ENCODE peak calls at places on chromosomes 7 and 10, in eight cellular contexts. O is K562, N is tibial nerve, Z is transverse colon, M is ovary, Y is esophagus muscularis mucosa, Q is SK-N-SH, W is stomach. E is an unnamed sample.
A peak's percentile ranks its signal among the peaks of the same experiment; 100 is the strongest.

GRCh38 chr10:3527144-3527543 is 257.9 kb downstream of the KLF6 start:
- DNase-seq in Y (no peak), Q (no peak), Z (no peak), N (no peak), W (no peak), M (no peak), O (no peak), E (no peak)

GRCh38 chr10:62327897-62328296 is 46.3 kb upstream of the ZNF365 start:
- DNase-seq in O (no peak), Y (no peak), W (no peak), N (no peak), Q (no peak), M (no peak), Z (no peak), E (no peak)

GRCh38 chr10:112187527-112187926 is 4.0 kb upstream of the GPAM start:
- DNase-seq in Y (no peak), N (no peak), W (no peak), M (no peak), Q (no peak), O (no peak), Z (no peak), E (no peak)

GRCh38 chr10:15313844-15314243 is 57.2 kb downstream of the FAM171A1 start:
- DNase-seq in Y (no peak), N (no peak), O (peak; percentile 32), W (no peak), Z (no peak), Q (peak; percentile 78), M (no peak), E (peak; percentile 22)

GRCh38 chr7:57363321-57363720 is 86.7 kb upstream of the ZNF716 start:
- DNase-seq in N (no peak), Y (no peak), Z (no peak), O (no peak), M (no peak), Q (no peak), W (no peak), E (no peak)

GRCh38 chr10:71443676-71444075 is 47.0 kb downstream of the CDH23 start:
- DNase-seq in W (no peak), Z (no peak), Y (no peak), M (no peak), O (no peak), Q (no peak), N (no peak), E (no peak)

GRCh38 chr10:91287912-91288311 is 67.4 kb downstream of the PCGF5 start:
- DNase-seq in Y (no peak), O (no peak), Z (no peak), Q (no peak), W (no peak), N (no peak), M (no peak), E (no peak)

GRCh38 chr7:139360210-139360947 is 685 bp downstream of the LUC7L2 start:
- DNase-seq in Z (peak; percentile 97), Q (peak; percentile 97), M (peak; percentile 97), O (peak; percentile 100), N (peak; percentile 97), W (peak; percentile 97), Y (peak; percentile 99), E (peak; percentile 98)

GRCh38 chr7:80253237-80253636 is 118.6 kb downstream of the GNAI1 start:
- DNase-seq in N (no peak), M (no peak), Y (no peak), W (no peak), Q (no peak), O (no peak), Z (no peak), E (no peak)

GRCh38 chr10:88460601-88461000 is 122.5 kb downstream of the RNLS start:
- DNase-seq in O (no peak), N (no peak), W (no peak), M (no peak), Q (no peak), Z (no peak), Y (no peak), E (no peak)

GRCh38 chr10:102408081-102408727 is 10.4 kb downstream of the PSD start:
- DNase-seq in Z (peak; percentile 47), Q (no peak), N (no peak), W (no peak), Y (no peak), O (no peak), M (no peak), E (no peak)

GRCh38 chr10:17340144-17340829 is 112.2 kb downstream of the VIM start:
- DNase-seq in Q (no peak), O (no peak), M (no peak), Z (no peak), N (no peak), Y (no peak), W (no peak), E (no peak)

GRCh38 chr10:73586583-73586984 is 4.6 kb downstream of the USP54 start:
- DNase-seq in W (peak; percentile 48), M (no peak), Y (no peak), O (no peak), N (no peak), Q (peak; percentile 10), Z (peak; percentile 38), E (no peak)

DNA sequence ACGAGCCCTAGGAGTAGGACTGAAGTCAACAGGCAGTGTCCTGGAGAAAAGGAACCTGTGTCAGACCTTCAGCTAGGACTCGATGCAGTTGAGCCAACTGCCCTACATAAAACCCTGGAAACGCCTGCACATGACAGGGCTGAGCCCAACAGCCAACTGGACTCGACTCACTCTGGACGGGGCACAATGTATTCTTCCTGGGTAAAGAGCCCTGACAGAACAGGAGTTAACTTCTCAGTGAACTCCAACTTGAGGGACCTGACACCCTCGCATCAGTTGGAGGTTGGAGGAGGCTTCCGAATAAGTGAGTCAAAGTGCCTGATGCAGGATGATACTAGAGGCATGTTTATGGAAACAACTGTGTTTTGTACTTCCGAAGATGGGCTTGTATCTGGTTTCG is 93.5 kb downstream of the KMT2E start:
- DNase-seq in Z (no peak), O (no peak), M (no peak), N (no peak), Q (no peak), Y (no peak), W (no peak), E (no peak)
- TF ChIP-seq EP300 in Z (no peak), O (no peak), M (no peak), N (peak; percentile 11), Q (no peak), Y (no peak), W (no peak), E (no peak)

DNA sequence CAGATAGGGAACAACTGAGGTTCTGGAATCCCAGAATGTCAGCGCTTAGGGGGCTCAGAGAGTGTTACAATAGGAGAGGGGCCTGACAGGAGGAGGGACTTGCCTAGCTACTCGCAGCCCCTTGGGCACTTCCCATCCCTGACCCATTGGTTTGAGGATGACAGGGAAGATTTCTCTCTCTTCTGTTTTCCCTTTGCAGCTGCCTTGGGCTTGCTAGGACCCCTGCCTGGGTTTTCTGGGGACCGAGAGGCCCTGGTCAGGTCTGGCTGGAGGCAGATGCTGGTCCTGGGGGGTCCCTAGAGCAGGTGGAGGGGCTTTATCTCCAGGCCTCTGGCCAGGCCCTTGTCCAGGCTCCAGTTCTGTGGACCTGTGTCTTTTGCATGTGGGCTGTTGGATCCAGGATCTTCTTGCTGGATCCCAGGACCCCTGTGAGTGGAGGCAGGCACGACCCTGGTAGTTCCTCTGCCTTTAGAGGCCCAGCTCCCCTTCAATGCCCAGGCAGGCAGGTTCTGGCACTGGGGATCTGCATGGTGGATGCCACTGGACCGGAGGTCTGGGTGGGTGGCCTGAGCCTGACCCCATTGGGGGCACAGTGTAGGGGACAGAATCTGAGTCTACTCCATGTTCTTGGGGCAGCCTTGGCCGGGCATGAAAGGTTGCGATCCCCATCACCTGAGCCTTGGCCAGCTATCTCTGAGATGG is 26.9 kb downstream of the RAMP3 start:
- DNase-seq in W (peak; percentile 19), O (no peak), Z (no peak), Q (no peak), Y (no peak), N (no peak), M (no peak), E (no peak)
- H3K27me3 ChIP-seq in W (no peaks in the 10 kb centered on the region), O (peaks cover 10% of the 10 kb centered on the region), Z (no peaks in the 10 kb centered on the region), Q (peaks cover 15% of the 10 kb centered on the region), Y (peaks cover 3% of the 10 kb centered on the region), N (no peaks in the 10 kb centered on the region), M (no peaks in the 10 kb centered on the region), E (no peaks in the 10 kb centered on the region)

GRCh38 chr7:10789170-10789569 is 184.5 kb upstream of the PHF14 start:
- DNase-seq in Q (no peak), Y (no peak), W (no peak), Z (no peak), O (no peak), N (no peak), M (no peak), E (no peak)
- H3K4me1 ChIP-seq in Q (no peaks in the 10 kb centered on the region), Y (no peaks in the 10 kb centered on the region), W (no peaks in the 10 kb centered on the region), Z (no peaks in the 10 kb centered on the region), O (peaks cover 19% of the 10 kb centered on the region), N (no peaks in the 10 kb centered on the region), M (no peaks in the 10 kb centered on the region), E (no peaks in the 10 kb centered on the region)

GRCh38 chr10:77925410-77925794 is 1.2 kb downstream of the DLG5 start:
- DNase-seq in N (no peak), W (no peak), Y (no peak), M (peak; percentile 41), Z (no peak), Q (peak; percentile 69), O (no peak), E (no peak)
- TF ChIP-seq EP300 in N (peak; percentile 42), W (no peak), Y (no peak), M (no peak), Z (no peak), Q (no peak), O (peak; percentile 6), E (no peak)